ENCODE peak calls at places on chromosomes 3 and 15, in four cellular contexts. O is GM12878, A is HepG2, J is K562. Z is an unnamed sample.

GRCh38 chr3:89165636-89166312 is 58.4 kb downstream of the EPHA3 start:
- DNase-seq in J (no peak), O (no peak), A (no peak), Z (no peak)

GRCh38 chr3:143120716-143121239 is 1.2 kb downstream of the CHST2 start:
- DNase-seq in O (no peak), A (no peak), J (no peak), Z (peak)

GRCh38 chr15:35439291-35439690 is 106.7 kb downstream of the DPH6 start:
- DNase-seq in O (no peak), J (no peak), A (no peak), Z (no peak)

GRCh38 chr3:159866201-159866746 is 122.4 kb upstream of the IL12A start:
- DNase-seq in A (no peak), J (no peak), O (no peak), Z (no peak)

GRCh38 chr3:83953417-83954089 is 1005.2 kb upstream of the CADM2 start:
- DNase-seq in A (no peak), O (no peak), J (no peak), Z (no peak)

GRCh38 chr3:123602325-123602724 is 17.5 kb upstream of the HACD2 start:
- DNase-seq in J (no peak), O (no peak), A (peak), Z (no peak)

GRCh38 chr3:115784739-115785571 is 161.6 kb downstream of the GAP43 start:
- DNase-seq in A (no peak), O (no peak), J (no peak), Z (no peak)

GRCh38 chr3:150345021-150345538 is 63.0 kb upstream of the TSC22D2 start:
- DNase-seq in A (peak), J (no peak), O (no peak), Z (no peak)

GRCh38 chr3:10198761-10199688 is 34.3 kb downstream of the IRAK2 start:
- DNase-seq in J (peak), O (peak), A (peak), Z (no peak)

GRCh38 chr3:150253622-150254021 is 154.5 kb upstream of the TSC22D2 start:
- DNase-seq in O (no peak), A (peak), J (peak), Z (no peak)

GRCh38 chr15:46408312-46408711 is 773.5 kb downstream of the SQOR start:
- DNase-seq in A (no peak), O (no peak), J (no peak), Z (no peak)

GRCh38 chr15:85897818-85898717 is 103.3 kb upstream of the KLHL25 start:
- DNase-seq in O (no peak), A (no peak), J (no peak), Z (no peak)

GRCh38 chr3:182787302-182788036 is 5.8 kb upstream of the ATP11B start:
- DNase-seq in O (no peak), J (peak), A (no peak), Z (no peak)

GRCh38 chr3:171055336-171056178 is 29.0 kb upstream of the SLC2A2 start:
- DNase-seq in J (no peak), O (no peak), A (peak), Z (no peak)

GRCh38 chr3:193947636-193948035 is 188.3 kb upstream of the HES1 start:
- DNase-seq in A (no peak), O (no peak), J (no peak), Z (no peak)

GRCh38 chr15:88661041-88661765 is 22.4 kb downstream of the ISG20 start:
- DNase-seq in A (no peak), O (no peak), J (no peak), Z (no peak)

DNA sequence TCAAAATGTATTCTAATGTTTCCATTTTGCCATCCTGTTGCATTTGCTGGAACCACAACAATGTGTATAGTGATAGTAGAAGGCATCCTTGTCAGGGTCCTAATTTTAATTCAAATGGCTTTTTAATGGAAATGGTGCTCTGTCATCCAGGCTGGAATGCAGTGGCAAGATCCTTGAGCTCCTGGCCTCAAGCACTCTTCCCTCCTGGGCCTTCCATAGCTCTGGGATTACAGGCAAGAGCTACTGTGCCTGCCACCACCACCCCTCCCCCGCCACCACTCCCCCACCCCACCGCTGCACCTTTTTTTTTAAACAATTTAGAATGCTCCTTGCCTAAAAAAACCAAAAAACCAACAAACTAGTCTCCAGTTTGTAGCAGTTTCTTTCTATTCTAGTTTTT is 15.2 kb upstream of the IQCF6 start:
- DNase-seq in A (no peak), J (no peak), O (no peak), Z (no peak)
- TF ChIP-seq TARDBP in A (no peak), J (no peak), O (no peak), Z (no peak)

GRCh38 chr15:76799760-76800159 is 105.4 kb downstream of the SCAPER start:
- DNase-seq in J (peak), O (no peak), A (no peak), Z (no peak)
- TF ChIP-seq TARDBP in J (no peak), O (no peak), A (no peak), Z (no peak)

GRCh38 chr3:128123231-128123537 is 428 bp downstream of the RUVBL1 start:
- DNase-seq in O (no peak), A (no peak), J (no peak), Z (no peak)
- TF ChIP-seq TARDBP in O (no peak), A (no peak), J (no peak), Z (no peak)

GRCh38 chr15:65310431-65311137 is 6.1 kb downstream of the RNU5B-1 start:
- DNase-seq in O (no peak), J (no peak), A (no peak), Z (no peak)

GRCh38 chr15:65312400-65312916 is 8.0 kb downstream of the RNU5B-1 start:
- DNase-seq in J (peak), O (no peak), A (peak), Z (peak)

GRCh38 chr15:65311760-65312159 is 7.3 kb downstream of the RNU5B-1 start:
- DNase-seq in A (no peak), J (no peak), O (no peak), Z (peak)

GRCh38 chr15:65307978-65308377 is 3.5 kb downstream of the RNU5B-1 start:
- DNase-seq in O (no peak), J (no peak), A (no peak), Z (no peak)

DNA sequence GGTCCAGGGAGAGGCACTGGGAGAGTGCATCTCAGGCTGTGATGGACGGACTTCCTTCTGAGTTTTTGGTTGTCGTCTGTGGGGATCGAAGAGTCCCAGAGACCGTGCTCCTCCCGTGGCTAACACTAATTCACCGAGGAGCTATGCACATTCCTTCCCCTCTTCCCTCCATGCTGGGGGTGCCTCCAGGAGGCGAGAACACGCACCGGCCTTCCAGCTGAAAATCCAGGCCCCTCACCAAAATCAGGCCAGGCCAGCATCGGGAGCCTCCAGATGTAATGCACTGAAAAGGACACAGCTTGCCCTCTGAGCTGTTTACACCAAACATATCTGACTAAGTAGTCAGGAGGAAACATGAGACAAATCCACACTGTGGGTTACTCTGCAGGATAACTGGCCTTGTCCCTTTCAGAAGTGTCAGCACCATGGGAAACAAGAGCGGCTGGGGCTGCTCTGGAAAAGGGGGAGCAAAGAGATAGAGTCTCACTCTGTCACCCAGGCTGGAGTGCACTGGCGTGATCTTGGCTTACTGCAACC is 5.5 kb downstream of the RNU5B-1 start:
- DNase-seq in A (no peak), J (no peak), O (no peak), Z (no peak)
- TF ChIP-seq TARDBP in A (no peak), J (no peak), O (no peak), Z (no peak)

Z was measured in HEK293T.